ENCODE peak calls at places on chromosomes 1 and 21, in seven cellular contexts. M is HTR-8/SVneo; T is activated T-helper 1 cell treated with anti-CD3 and anti-CD28 coated beads, Interleukin-12 subunit alpha, Interleukin-12 subunit beta, Interleukin-2, Interleukin-4 antibody, amounts not matched to agents 30 ng/mL and 10 ng/mL and 1 ng/mL, durations not matched to agents 14 hours and 24 hours and 36 hours; Q is hippocampal formation; X is neuronal stem cell; A is fibroblast of mammary gland; E is ovary. G is an unnamed sample.

GRCh38 chr1:229556551-229556950 is 2.0 kb downstream of the ABCB10 start:
- DNase-seq in A (no peak), Q (no peak), M (no peak), E (no peak), T (no peak), X (no peak), G (no peak)

GRCh38 chr1:235100124-235100801 is 28.4 kb downstream of the TOMM20 start:
- DNase-seq in X (no peak), M (no peak), A (peak), E (no peak), T (no peak), Q (no peak), G (no peak)

GRCh38 chr1:44505210-44505993 is 100.3 kb downstream of the RNF220 start:
- DNase-seq in M (no peak), X (peak), A (peak), Q (peak), E (no peak), T (no peak), G (no peak)

GRCh38 chr1:34843392-34844251 is 15.9 kb downstream of the SMIM12 start:
- DNase-seq in A (no peak), T (no peak), Q (no peak), X (no peak), M (no peak), E (no peak), G (no peak)

GRCh38 chr1:11341881-11342552 is 69.0 kb downstream of the UBIAD1 start:
- DNase-seq in Q (no peak), A (peak), M (no peak), E (no peak), X (no peak), T (no peak), G (no peak)

GRCh38 chr1:85320371-85321131 is 44.1 kb upstream of the BCL10 start:
- DNase-seq in M (no peak), X (no peak), T (no peak), A (peak), E (no peak), Q (no peak), G (no peak)

GRCh38 chr21:45560106-45561021 is 18.1 kb upstream of the SLC19A1 start:
- DNase-seq in T (no peak), M (no peak), A (no peak), X (no peak), E (no peak), Q (no peak), G (no peak)

GRCh38 chr1:11062965-11063401 is 3.2 kb upstream of the SRM start:
- DNase-seq in Q (no peak), T (peak), X (no peak), E (no peak), M (no peak), A (peak), G (peak)

GRCh38 chr1:2133039-2133878 is 61.3 kb downstream of the FAAP20 start:
- DNase-seq in E (peak), Q (peak), A (peak), T (peak), X (peak), M (peak), G (peak)

G was measured in A673.